ENCODE peak calls at places on chromosomes 16 and 17, in five cellular contexts. N is BE2C, Q is sigmoid colon, W is colonic mucosa, X is body of pancreas. A is an unnamed sample.

GRCh38 chr17:17491031-17491471 is 5.1 kb downstream of the RASD1 start:
- DNase-seq in W (no peak), X (no peak), N (no peak), Q (peak; percentile 40), A (no peak)

GRCh38 chr17:54172096-54172495 is 349.4 kb downstream of the KIF2B start:
- DNase-seq in W (no peak), Q (no peak), N (no peak), X (no peak), A (no peak)

GRCh38 chr17:19744922-19745757 is 3.0 kb downstream of the ALDH3A1 start:
- DNase-seq in W (peak; percentile 97), Q (peak; percentile 96), N (peak; percentile 87), X (peak; percentile 96), A (peak; percentile 93)

GRCh38 chr16:2507679-2508064 is 6.1 kb upstream of the ATP6V0C start:
- DNase-seq in X (no peak), Q (peak; percentile 80), W (no peak), N (no peak), A (peak; percentile 56)

GRCh38 chr16:67084345-67085028 is 25.3 kb upstream of the PHAF1 start:
- DNase-seq in N (no peak), W (no peak), X (no peak), Q (no peak), A (no peak)

GRCh38 chr16:48292452-48292851 is 45.1 kb upstream of the ABCC11 start:
- DNase-seq in N (no peak), W (no peak), X (no peak), Q (no peak), A (no peak)

GRCh38 chr17:41919165-41919817 is 540 bp upstream of the ACLY start:
- DNase-seq in W (peak; percentile 68), Q (no peak), X (no peak), N (no peak), A (no peak)

GRCh38 chr16:23869052-23869451 is 33.3 kb downstream of the PRKCB start:
- DNase-seq in Q (no peak), W (no peak), X (no peak), N (no peak), A (no peak)

GRCh38 chr17:50272711-50273653 is 1.3 kb upstream of the TMEM92 start:
- DNase-seq in X (peak; percentile 60), W (peak; percentile 74), N (peak; percentile 75), Q (no peak), A (peak; percentile 75)

GRCh38 chr17:48103379-48103715 is 2.1 kb upstream of the CBX1 start:
- DNase-seq in W (no peak), X (no peak), Q (peak; percentile 41), N (no peak), A (no peak)

GRCh38 chr16:88389191-88389590 is 6.4 kb downstream of the ZNF469 start:
- DNase-seq in W (no peak), Q (no peak), N (no peak), X (no peak), A (no peak)

GRCh38 chr17:46053911-46054534 is 55.0 kb downstream of the STH start:
- DNase-seq in W (no peak), N (no peak), X (no peak), Q (no peak), A (no peak)

DNA sequence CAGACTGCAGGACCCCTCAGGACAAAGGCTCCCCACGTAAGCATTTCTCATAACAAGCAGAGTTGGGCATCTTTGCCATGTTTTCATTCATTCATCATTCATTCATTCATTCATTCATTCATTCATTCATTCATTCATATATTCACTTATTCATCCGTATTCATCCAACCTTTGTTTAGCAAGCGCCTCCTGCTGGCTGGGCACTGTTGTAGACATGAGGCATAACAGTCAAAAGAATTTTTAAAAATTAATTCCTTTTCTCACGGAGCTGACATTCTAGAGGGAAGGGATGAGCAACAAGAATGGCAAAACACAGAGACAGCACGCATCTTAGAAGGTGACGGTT is 351.7 kb upstream of the TNRC6C start:
- DNase-seq in N (no peak), Q (no peak), X (no peak), W (no peak), A (no peak)
- TF ChIP-seq CTCF in N (no peak), Q (no peak), X (no peak), W (no peak), A (no peak)

DNA sequence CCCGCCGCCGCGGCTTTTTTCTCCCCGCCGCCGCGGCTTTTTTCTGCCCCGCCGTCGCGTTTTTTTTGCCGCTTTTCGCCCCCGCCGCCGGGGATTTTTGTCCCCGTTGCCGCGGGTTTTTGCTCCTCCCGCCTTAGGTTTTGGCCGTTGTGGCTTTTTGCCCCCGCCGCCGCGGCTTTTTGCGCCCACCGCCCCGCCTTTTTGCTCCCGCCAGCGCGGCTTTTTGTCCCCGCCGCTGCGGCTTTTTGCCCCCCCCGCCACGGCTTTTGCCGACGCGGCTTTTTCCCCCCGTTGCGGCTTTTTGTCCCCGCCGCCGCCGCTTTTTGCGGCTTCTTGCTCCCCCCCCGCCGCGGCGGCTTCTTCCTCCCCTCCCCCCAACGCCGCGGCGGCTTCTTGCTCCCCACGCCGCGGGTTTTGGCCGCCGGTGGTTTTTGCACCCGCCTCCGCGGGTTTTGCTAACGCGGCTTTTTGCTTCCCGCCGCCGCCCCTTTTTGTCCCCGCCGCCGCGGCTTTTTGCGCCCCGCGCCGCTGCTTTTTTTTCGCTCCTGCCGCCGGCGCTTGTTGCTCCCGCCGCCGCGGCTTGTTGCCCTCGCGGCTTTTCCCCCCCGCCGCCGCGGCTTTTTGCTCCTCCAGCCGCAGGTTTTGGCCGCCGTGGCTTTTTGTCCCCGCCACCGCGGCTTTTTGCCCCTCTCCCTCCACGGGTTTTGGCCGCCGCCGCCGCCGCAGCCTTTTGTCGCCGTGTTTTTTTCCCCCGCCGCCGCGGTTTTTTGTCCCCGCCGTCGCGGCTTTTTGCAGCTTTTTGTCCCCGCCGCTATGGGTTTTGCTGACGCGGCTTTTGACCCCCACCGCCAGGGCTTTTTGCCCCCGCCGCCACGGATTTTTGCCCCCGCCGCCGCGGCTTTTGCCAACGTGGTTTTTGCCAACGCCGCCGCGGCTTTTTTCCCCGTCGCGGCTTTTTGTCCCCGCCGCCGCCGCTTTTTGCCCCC is 150.3 kb downstream of the KCNJ18 start:
- DNase-seq in W (no peak), X (no peak), Q (no peak), N (no peak), A (peak; percentile 34)
- H3K4me3 ChIP-seq in W (peak overlapping the region; percentile 14), X (no peak overlapping the region), Q (no peak overlapping the region), N (no peak overlapping the region), A (peak overlapping the region; percentile 18)

GRCh38 chr17:73642659-73643011 is 1.6 kb downstream of the SDK2 start:
- DNase-seq in Q (no peak), N (no peak), W (no peak), X (no peak), A (no peak)

GRCh38 chr17:73641779-73642580 is 2.3 kb downstream of the SDK2 start:
- DNase-seq in N (no peak), W (no peak), X (no peak), Q (no peak), A (peak; percentile 34)

GRCh38 chr17:73643846-73644144 is 450 bp downstream of the SDK2 start:
- DNase-seq in N (no peak), X (no peak), W (no peak), Q (no peak), A (no peak)

GRCh38 chr17:73644145-73645049 is at the start of gene SDK2:
- DNase-seq in W (peak; percentile 33), X (no peak), Q (no peak), N (peak; percentile 44), A (no peak)

GRCh38 chr17:73643012-73643845 is 1.0 kb downstream of the SDK2 start:
- DNase-seq in N (peak; percentile 65), X (no peak), W (peak; percentile 47), Q (no peak), A (peak; percentile 50)
- TF ChIP-seq CTCF in N (peak; percentile 41), X (no peak), W (no peak), Q (peak; percentile 8), A (no peak)

GRCh38 chr16:75011634-75012307 is 12.9 kb downstream of the ZNRF1 start:
- DNase-seq in N (no peak), Q (no peak), X (no peak), W (no peak), A (no peak)

GRCh38 chr16:75010427-75010826 is 11.6 kb downstream of the ZNRF1 start:
- DNase-seq in X (no peak), Q (no peak), N (no peak), W (no peak), A (no peak)

GRCh38 chr16:75014318-75014717 is 15.5 kb downstream of the ZNRF1 start:
- DNase-seq in Q (no peak), W (no peak), N (no peak), X (no peak), A (no peak)

GRCh38 chr16:75007443-75007842 is 8.6 kb downstream of the ZNRF1 start:
- DNase-seq in W (no peak), Q (no peak), X (no peak), N (no peak), A (no peak)

GRCh38 chr16:75012380-75013081 is 13.7 kb downstream of the ZNRF1 start:
- DNase-seq in Q (no peak), W (no peak), X (no peak), N (no peak), A (no peak)
- H3K4me3 ChIP-seq in Q (no peak overlapping the region), W (no peak overlapping the region), X (no peak overlapping the region), N (no peak overlapping the region), A (peak overlapping the region; percentile 4)

GRCh38 chr17:74414510-74414909 is 17.4 kb upstream of the GPRC5C start:
- DNase-seq in X (no peak), Q (no peak), W (no peak), N (no peak), A (no peak)
- TF ChIP-seq CTCF in X (no peak), Q (no peak), W (no peak), N (no peak), A (no peak)

DNA sequence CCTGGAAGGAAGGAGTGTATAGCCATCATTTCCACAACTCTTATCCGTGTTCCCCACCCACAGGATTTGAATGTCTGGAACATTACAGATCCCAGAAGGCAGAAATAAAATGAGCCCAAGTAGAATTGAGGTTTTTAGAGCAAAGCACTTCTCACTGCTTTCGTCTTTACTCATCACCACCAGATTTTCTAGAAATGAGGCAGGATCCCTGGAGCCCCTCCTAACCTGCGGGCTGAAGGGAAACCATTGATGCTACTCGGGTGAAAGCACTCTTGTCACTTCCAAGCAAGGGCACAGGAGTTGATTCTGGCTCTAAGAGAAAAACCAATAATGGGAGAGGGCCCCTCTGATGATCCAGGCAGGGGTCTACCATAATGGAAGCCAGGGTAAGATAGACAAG is 2.8 kb upstream of the ALDOC start:
- DNase-seq in X (no peak), N (no peak), Q (no peak), W (no peak), A (no peak)
- H3K4me3 ChIP-seq in X (no peak overlapping the region), N (no peak overlapping the region), Q (no peak overlapping the region), W (no peak overlapping the region), A (no peak overlapping the region)

DNA sequence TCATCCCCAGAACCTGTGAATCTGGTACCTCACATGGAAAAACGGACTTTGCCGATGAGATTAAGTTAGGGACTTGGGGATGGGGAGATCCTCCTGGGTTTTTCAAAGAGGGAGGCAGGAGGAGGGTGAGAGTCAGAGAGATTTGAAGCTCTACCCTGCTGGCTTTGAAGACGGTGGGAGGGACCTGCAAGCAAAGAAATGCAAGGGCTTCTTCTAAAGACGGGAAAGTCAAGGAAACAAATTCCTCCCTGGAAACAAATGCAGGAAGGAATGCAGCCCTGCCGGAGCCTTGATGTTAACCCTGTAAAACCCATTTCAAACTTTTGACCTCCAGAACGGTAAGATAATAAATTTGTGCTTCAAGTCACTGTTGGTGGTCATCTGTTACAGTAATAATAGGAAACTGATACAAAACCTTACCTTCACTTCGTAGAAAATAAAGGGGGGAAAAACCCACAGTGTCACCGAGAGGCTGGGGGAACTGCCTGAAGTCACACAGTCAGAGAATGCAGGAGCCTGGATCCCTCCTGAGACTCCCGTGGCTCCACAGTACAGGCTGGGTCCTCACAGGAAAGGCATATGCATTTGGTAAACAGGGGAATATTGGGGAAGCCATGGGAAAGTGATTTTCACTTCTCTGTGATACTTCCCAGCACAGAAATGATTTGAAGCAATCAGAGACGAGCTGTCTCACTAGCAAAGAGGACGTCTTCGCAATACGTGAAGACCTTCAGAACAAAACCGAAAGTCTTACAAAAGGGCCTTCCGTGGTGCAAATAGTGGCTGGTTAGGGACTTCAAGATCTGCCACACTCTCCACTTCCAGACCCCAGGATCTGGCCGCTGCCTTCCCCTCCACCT is 58.9 kb upstream of the CLEC3A start:
- DNase-seq in Q (no peak), N (no peak), X (no peak), W (no peak), A (no peak)
- TF ChIP-seq CTCF in Q (no peak), N (no peak), X (no peak), W (no peak), A (no peak)